ENCODE peak calls at places on chromosomes 3 and 15, in five cellular contexts. One of them, this sample, is unnamed. For H3K36me3, the result is how much of the 10 kb centered on the place peaks cover.

GRCh38 chr3:46912986-46913385 is 35.5 kb downstream of the PTH1R start:
- DNase-seq in GM23338: no peak
- DNase-seq in stomach: no peak
- DNase-seq in sigmoid colon: no peak
- DNase-seq in esophagus muscularis mucosa: no peak
- DNase-seq in this sample: peak

GRCh38 chr3:45943207-45943846 is at the start of gene CXCR6:
- DNase-seq in sigmoid colon: peak
- DNase-seq in GM23338: no peak
- DNase-seq in esophagus muscularis mucosa: no peak
- DNase-seq in stomach: no peak
- DNase-seq in this sample: no peak

GRCh38 chr15:63347074-63347859 is 34.4 kb downstream of the CA12 start:
- DNase-seq in stomach: no peak
- DNase-seq in GM23338: no peak
- DNase-seq in sigmoid colon: no peak
- DNase-seq in esophagus muscularis mucosa: no peak
- DNase-seq in this sample: no peak

GRCh38 chr3:195522254-195523023 is 20.7 kb downstream of the PPP1R2 start:
- DNase-seq in stomach: no peak
- DNase-seq in GM23338: peak
- DNase-seq in esophagus muscularis mucosa: no peak
- DNase-seq in sigmoid colon: no peak
- DNase-seq in this sample: no peak

GRCh38 chr15:74906193-74906449 is 530 bp downstream of the FAM219B start:
- DNase-seq in esophagus muscularis mucosa: no peak
- DNase-seq in stomach: peak
- DNase-seq in sigmoid colon: peak
- DNase-seq in GM23338: peak
- DNase-seq in this sample: no peak

GRCh38 chr15:89680282-89680873 is 1.2 kb upstream of the PLIN1 start:
- DNase-seq in esophagus muscularis mucosa: no peak
- DNase-seq in GM23338: no peak
- DNase-seq in sigmoid colon: peak
- DNase-seq in stomach: peak
- DNase-seq in this sample: no peak

GRCh38 chr3:190323241-190323617 is 983 bp upstream of the CLDN1 start:
- DNase-seq in stomach: peak
- DNase-seq in esophagus muscularis mucosa: no peak
- DNase-seq in GM23338: peak
- DNase-seq in sigmoid colon: no peak
- DNase-seq in this sample: no peak

GRCh38 chr3:155154255-155154654 is 74.1 kb downstream of the MME start:
- DNase-seq in sigmoid colon: no peak
- DNase-seq in GM23338: no peak
- DNase-seq in stomach: no peak
- DNase-seq in esophagus muscularis mucosa: no peak
- DNase-seq in this sample: no peak

GRCh38 chr3:177441813-177442646 is 244.7 kb upstream of the TBL1XR1 start:
- DNase-seq in esophagus muscularis mucosa: no peak
- DNase-seq in stomach: no peak
- DNase-seq in GM23338: no peak
- DNase-seq in sigmoid colon: peak
- DNase-seq in this sample: no peak

GRCh38 chr3:156256256-156256655 is 135.9 kb downstream of the KCNAB1 start:
- DNase-seq in GM23338: no peak
- DNase-seq in esophagus muscularis mucosa: no peak
- DNase-seq in sigmoid colon: no peak
- DNase-seq in stomach: no peak
- DNase-seq in this sample: no peak

GRCh38 chr3:198080521-198081384 is 120.7 kb downstream of the LMLN start:
- DNase-seq in stomach: peak
- DNase-seq in sigmoid colon: peak
- DNase-seq in GM23338: peak
- DNase-seq in esophagus muscularis mucosa: no peak
- DNase-seq in this sample: peak

GRCh38 chr3:44482721-44483120 is 5.3 kb upstream of the ZNF445 start:
- DNase-seq in GM23338: no peak
- DNase-seq in esophagus muscularis mucosa: no peak
- DNase-seq in stomach: peak
- DNase-seq in sigmoid colon: no peak
- DNase-seq in this sample: no peak

GRCh38 chr3:150146891-150147761 is 176.4 kb upstream of the PFN2 start:
- DNase-seq in sigmoid colon: peak
- DNase-seq in GM23338: no peak
- DNase-seq in stomach: no peak
- DNase-seq in esophagus muscularis mucosa: peak
- DNase-seq in this sample: no peak

GRCh38 chr15:94576889-94577533 is 345.6 kb downstream of the MCTP2 start:
- DNase-seq in stomach: peak
- DNase-seq in sigmoid colon: no peak
- DNase-seq in GM23338: peak
- DNase-seq in esophagus muscularis mucosa: no peak
- DNase-seq in this sample: no peak

GRCh38 chr3:196968233-196969000 is at the start of gene PIGZ:
- DNase-seq in esophagus muscularis mucosa: no peak
- DNase-seq in stomach: peak
- DNase-seq in sigmoid colon: no peak
- DNase-seq in GM23338: peak
- DNase-seq in this sample: peak

GRCh38 chr3:62186967-62187366 is 186.4 kb downstream of the FEZF2 start:
- DNase-seq in GM23338: peak
- DNase-seq in stomach: no peak
- DNase-seq in esophagus muscularis mucosa: no peak
- DNase-seq in sigmoid colon: no peak
- DNase-seq in this sample: no peak

DNA sequence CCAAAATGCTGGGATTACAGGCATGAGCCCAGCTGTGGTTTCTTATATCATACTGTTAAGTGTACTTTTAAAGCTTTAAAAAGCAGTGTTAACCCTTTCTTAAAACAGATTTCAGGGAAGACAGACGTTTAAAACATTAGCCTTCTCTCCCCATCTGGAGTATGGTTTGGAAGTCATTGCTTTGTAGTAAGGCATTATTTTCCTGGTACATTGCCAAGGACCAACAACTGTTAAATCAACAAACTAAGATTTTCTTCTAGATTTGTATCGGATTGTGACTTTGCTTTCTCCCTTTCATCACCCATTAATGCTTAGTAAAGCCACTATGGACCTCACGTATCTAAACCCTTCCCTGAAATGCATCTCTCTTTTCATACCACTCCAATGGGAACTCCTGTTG is 50.5 kb downstream of the UBE2E1 start:
- DNase-seq in sigmoid colon: no peak
- DNase-seq in stomach: no peak
- DNase-seq in GM23338: no peak
- DNase-seq in esophagus muscularis mucosa: no peak
- DNase-seq in this sample: no peak
- TF ChIP-seq CTCF in sigmoid colon: no peak
- TF ChIP-seq CTCF in stomach: no peak
- TF ChIP-seq CTCF in GM23338: no peak
- TF ChIP-seq CTCF in esophagus muscularis mucosa: no peak
- TF ChIP-seq CTCF in this sample: no peak

GRCh38 chr15:58399737-58400136 is 32.1 kb upstream of the LIPC start:
- DNase-seq in sigmoid colon: no peak
- DNase-seq in GM23338: no peak
- DNase-seq in esophagus muscularis mucosa: no peak
- DNase-seq in stomach: no peak
- DNase-seq in this sample: no peak

GRCh38 chr15:58401276-58401675 is 30.5 kb upstream of the LIPC start:
- DNase-seq in esophagus muscularis mucosa: no peak
- DNase-seq in sigmoid colon: no peak
- DNase-seq in GM23338: no peak
- DNase-seq in stomach: no peak
- DNase-seq in this sample: no peak

GRCh38 chr15:58403581-58403980 is 28.2 kb upstream of the LIPC start:
- DNase-seq in esophagus muscularis mucosa: no peak
- DNase-seq in GM23338: no peak
- DNase-seq in sigmoid colon: no peak
- DNase-seq in stomach: no peak
- DNase-seq in this sample: no peak

GRCh38 chr15:58404020-58404419 is 27.8 kb upstream of the LIPC start:
- DNase-seq in sigmoid colon: no peak
- DNase-seq in stomach: no peak
- DNase-seq in esophagus muscularis mucosa: no peak
- DNase-seq in GM23338: no peak
- DNase-seq in this sample: no peak

GRCh38 chr15:58401991-58402649 is 29.7 kb upstream of the LIPC start:
- DNase-seq in stomach: no peak
- DNase-seq in GM23338: no peak
- DNase-seq in sigmoid colon: no peak
- DNase-seq in esophagus muscularis mucosa: no peak
- DNase-seq in this sample: no peak
- TF ChIP-seq POLR2AphosphoS5 in stomach: no peak
- TF ChIP-seq POLR2AphosphoS5 in GM23338: no peak
- TF ChIP-seq POLR2AphosphoS5 in sigmoid colon: peak
- TF ChIP-seq POLR2AphosphoS5 in esophagus muscularis mucosa: no peak
- TF ChIP-seq POLR2AphosphoS5 in this sample: no peak

DNA sequence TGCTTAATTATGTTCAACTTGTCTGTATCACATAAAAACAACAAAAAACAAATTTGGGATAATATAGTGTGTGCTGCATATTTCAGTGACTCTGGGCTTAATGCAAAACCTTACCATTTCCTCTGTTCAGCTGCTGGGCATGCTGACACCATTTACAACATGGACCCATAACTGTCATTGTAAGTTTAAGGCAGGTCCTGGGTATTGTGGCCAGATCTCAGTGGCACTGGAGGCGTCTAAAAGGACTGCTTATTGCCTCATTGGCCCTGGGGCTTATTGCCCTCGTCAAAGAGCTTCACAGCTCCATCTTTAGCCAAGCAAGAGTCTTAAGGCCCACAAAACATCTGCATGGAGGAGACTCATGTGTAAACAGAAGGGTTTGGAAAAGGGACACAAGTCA is 390.2 kb downstream of the NR2F2 start:
- DNase-seq in sigmoid colon: no peak
- DNase-seq in stomach: no peak
- DNase-seq in esophagus muscularis mucosa: no peak
- DNase-seq in GM23338: no peak
- DNase-seq in this sample: no peak
- H3K36me3 ChIP-seq in sigmoid colon: under half
- H3K36me3 ChIP-seq in stomach: under half
- H3K36me3 ChIP-seq in esophagus muscularis mucosa: under half
- H3K36me3 ChIP-seq in GM23338: under half
- H3K36me3 ChIP-seq in this sample: under half

GRCh38 chr3:58659051-58659675 is 7.4 kb downstream of the FAM3D start:
- DNase-seq in GM23338: peak
- DNase-seq in sigmoid colon: peak
- DNase-seq in esophagus muscularis mucosa: no peak
- DNase-seq in stomach: peak
- DNase-seq in this sample: no peak
- TF ChIP-seq CTCF in GM23338: peak
- TF ChIP-seq CTCF in sigmoid colon: no peak
- TF ChIP-seq CTCF in esophagus muscularis mucosa: peak
- TF ChIP-seq CTCF in stomach: peak
- TF ChIP-seq CTCF in this sample: no peak

DNA sequence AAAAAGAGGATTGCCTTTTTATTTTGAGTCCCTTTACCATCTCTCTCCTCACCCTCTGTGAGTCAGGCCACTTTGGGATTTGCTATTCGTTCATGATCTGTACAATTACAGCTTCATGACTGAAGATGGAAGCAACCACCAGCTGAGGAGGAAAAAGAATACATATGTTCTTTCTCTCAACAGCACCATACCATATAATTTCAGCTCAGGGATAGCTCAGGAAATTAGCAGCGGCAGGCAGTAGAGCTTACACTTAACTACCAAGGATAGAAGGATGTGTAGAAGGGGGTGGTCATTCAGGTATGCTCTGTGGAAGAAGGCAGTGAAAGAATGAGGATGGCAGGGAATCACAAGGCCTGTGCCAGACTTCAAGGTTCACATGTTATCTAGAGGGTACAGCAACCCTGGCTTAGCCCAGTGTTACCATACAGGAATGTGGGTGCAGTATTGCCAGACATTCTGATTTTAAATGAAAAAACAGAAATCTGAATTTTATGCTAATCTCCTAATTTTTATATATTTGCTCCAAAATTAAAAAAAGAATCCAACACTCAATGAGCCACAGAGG is 17.9 kb downstream of the PLS1 start:
- DNase-seq in esophagus muscularis mucosa: no peak
- DNase-seq in stomach: no peak
- DNase-seq in GM23338: no peak
- DNase-seq in sigmoid colon: no peak
- DNase-seq in this sample: no peak
- TF ChIP-seq POLR2AphosphoS5 in esophagus muscularis mucosa: no peak
- TF ChIP-seq POLR2AphosphoS5 in stomach: no peak
- TF ChIP-seq POLR2AphosphoS5 in GM23338: no peak
- TF ChIP-seq POLR2AphosphoS5 in sigmoid colon: no peak
- TF ChIP-seq POLR2AphosphoS5 in this sample: no peak

DNA sequence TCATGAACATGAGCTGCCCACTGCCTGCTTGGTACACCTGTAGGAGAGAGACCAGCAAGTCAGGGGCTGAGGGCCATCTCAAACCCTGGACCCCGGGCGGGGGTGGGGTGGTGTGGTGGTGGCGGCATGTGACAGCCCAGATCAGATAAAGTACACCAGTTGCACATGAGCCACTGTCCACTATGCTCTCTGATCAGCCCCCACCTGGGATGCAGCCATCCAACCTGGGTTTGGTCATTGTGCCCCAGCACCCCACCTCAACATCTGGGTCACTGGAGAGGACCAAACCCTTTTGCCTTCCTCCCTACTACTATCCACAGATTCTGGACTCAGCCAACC is 3.0 kb upstream of the NCKIPSD start:
- DNase-seq in stomach: no peak
- DNase-seq in esophagus muscularis mucosa: no peak
- DNase-seq in sigmoid colon: no peak
- DNase-seq in GM23338: no peak
- DNase-seq in this sample: no peak
- H3K36me3 ChIP-seq in stomach: half or more
- H3K36me3 ChIP-seq in esophagus muscularis mucosa: half or more
- H3K36me3 ChIP-seq in sigmoid colon: under half
- H3K36me3 ChIP-seq in GM23338: half or more
- H3K36me3 ChIP-seq in this sample: half or more